ENCODE peak calls at places on chromosome 21, in five cellular contexts. One of them, this sample, is unnamed.

GRCh38 chr21:36966846-36967657 is 583 bp upstream of the HLCS start:
- DNase-seq in IMR-90: no peak
- DNase-seq in spleen: peak; percentile 90
- DNase-seq in uterus: peak; percentile 43
- DNase-seq in GM12878: no peak
- DNase-seq in this sample: no peak

GRCh38 chr21:29521872-29522271 is 223.2 kb downstream of the BACH1 start:
- DNase-seq in IMR-90: no peak
- DNase-seq in spleen: no peak
- DNase-seq in uterus: no peak
- DNase-seq in GM12878: no peak
- DNase-seq in this sample: no peak

GRCh38 chr21:46605759-46606426 is 1.0 kb upstream of the S100B start:
- DNase-seq in IMR-90: no peak
- DNase-seq in spleen: peak; percentile 90
- DNase-seq in uterus: no peak
- DNase-seq in GM12878: peak; percentile 32
- DNase-seq in this sample: no peak

GRCh38 chr21:26445440-26445839 is 127.6 kb downstream of the CYYR1 start:
- DNase-seq in IMR-90: peak; percentile 2
- DNase-seq in spleen: no peak
- DNase-seq in uterus: no peak
- DNase-seq in GM12878: no peak
- DNase-seq in this sample: no peak

GRCh38 chr21:16563795-16564194 is 834.0 kb downstream of the USP25 start:
- DNase-seq in IMR-90: no peak
- DNase-seq in spleen: no peak
- DNase-seq in uterus: no peak
- DNase-seq in GM12878: no peak
- DNase-seq in this sample: no peak

GRCh38 chr21:36909901-36910561 is 56.4 kb downstream of the HLCS start:
- DNase-seq in IMR-90: peak; percentile 99
- DNase-seq in spleen: no peak
- DNase-seq in uterus: no peak
- DNase-seq in GM12878: no peak
- DNase-seq in this sample: no peak

GRCh38 chr21:39149882-39150281 is 33.4 kb downstream of the PSMG1 start:
- DNase-seq in IMR-90: no peak
- DNase-seq in spleen: no peak
- DNase-seq in uterus: no peak
- DNase-seq in GM12878: no peak
- DNase-seq in this sample: no peak

GRCh38 chr21:17461582-17461981 is 51.3 kb upstream of the CXADR start:
- DNase-seq in IMR-90: peak; percentile 43
- DNase-seq in spleen: no peak
- DNase-seq in uterus: peak; percentile 31
- DNase-seq in GM12878: no peak
- DNase-seq in this sample: no peak

GRCh38 chr21:30268608-30269197 is 14.0 kb downstream of the KRTAP24-1 start:
- DNase-seq in IMR-90: no peak
- DNase-seq in spleen: no peak
- DNase-seq in uterus: no peak
- DNase-seq in GM12878: no peak
- DNase-seq in this sample: no peak

GRCh38 chr21:38806153-38806941 is 618 bp downstream of the ETS2 start:
- DNase-seq in IMR-90: no peak
- DNase-seq in spleen: peak; percentile 90
- DNase-seq in uterus: no peak
- DNase-seq in GM12878: no peak
- DNase-seq in this sample: no peak

GRCh38 chr21:39103689-39104088 is 79.6 kb downstream of the PSMG1 start:
- DNase-seq in IMR-90: peak; percentile 67
- DNase-seq in spleen: no peak
- DNase-seq in uterus: no peak
- DNase-seq in GM12878: no peak
- DNase-seq in this sample: no peak

GRCh38 chr21:34499116-34499515 is 12.9 kb downstream of the KCNE1 start:
- DNase-seq in IMR-90: no peak
- DNase-seq in spleen: no peak
- DNase-seq in uterus: no peak
- DNase-seq in GM12878: no peak
- DNase-seq in this sample: no peak

GRCh38 chr21:21464691-21465090 is 466.5 kb downstream of the NCAM2 start:
- DNase-seq in IMR-90: no peak
- DNase-seq in spleen: no peak
- DNase-seq in uterus: no peak
- DNase-seq in GM12878: no peak
- DNase-seq in this sample: no peak

GRCh38 chr21:35850542-35851103 is 209.7 kb downstream of the SETD4 start:
- DNase-seq in IMR-90: no peak
- DNase-seq in spleen: no peak
- DNase-seq in uterus: no peak
- DNase-seq in GM12878: no peak
- DNase-seq in this sample: no peak
- H3K4me3 ChIP-seq in IMR-90: no peak overlapping the region
- H3K4me3 ChIP-seq in spleen: no peak overlapping the region
- H3K4me3 ChIP-seq in uterus: no peak overlapping the region
- H3K4me3 ChIP-seq in GM12878: no peak overlapping the region
- H3K4me3 ChIP-seq in this sample: no peak overlapping the region

DNA sequence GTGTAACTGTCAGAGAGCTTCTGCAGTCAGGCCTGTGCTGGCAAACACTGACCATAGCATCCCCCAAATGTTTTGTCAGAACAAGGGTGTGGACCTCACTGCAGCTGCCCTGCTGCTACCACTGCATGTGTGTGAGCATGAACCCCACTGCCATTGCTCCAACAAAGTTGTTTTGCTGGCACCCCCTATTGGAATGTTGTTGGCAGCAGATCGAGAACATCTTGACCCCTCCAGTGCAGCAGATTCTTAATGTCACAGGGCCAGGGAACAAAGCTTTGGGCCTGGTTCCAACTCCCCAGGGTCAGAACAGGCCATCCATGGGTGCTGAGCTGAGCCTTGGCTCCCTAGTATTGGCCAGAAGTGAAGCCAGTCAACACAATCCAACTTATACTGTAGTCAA is 1537.4 kb downstream of the NCAM2 start:
- DNase-seq in IMR-90: no peak
- DNase-seq in spleen: no peak
- DNase-seq in uterus: no peak
- DNase-seq in GM12878: no peak
- DNase-seq in this sample: no peak
- TF ChIP-seq POLR2A in IMR-90: no peak
- TF ChIP-seq POLR2A in spleen: no peak
- TF ChIP-seq POLR2A in uterus: no peak
- TF ChIP-seq POLR2A in GM12878: no peak
- TF ChIP-seq POLR2A in this sample: no peak

GRCh38 chr21:28311776-28312175 is 680.9 kb downstream of the LTN1 start:
- DNase-seq in IMR-90: no peak
- DNase-seq in spleen: no peak
- DNase-seq in uterus: no peak
- DNase-seq in GM12878: no peak
- DNase-seq in this sample: no peak
- H3K27ac ChIP-seq in IMR-90: no peak overlapping the region
- H3K27ac ChIP-seq in spleen: no peak overlapping the region
- H3K27ac ChIP-seq in uterus: no peak overlapping the region
- H3K27ac ChIP-seq in GM12878: no peak overlapping the region
- H3K27ac ChIP-seq in this sample: no peak overlapping the region

DNA sequence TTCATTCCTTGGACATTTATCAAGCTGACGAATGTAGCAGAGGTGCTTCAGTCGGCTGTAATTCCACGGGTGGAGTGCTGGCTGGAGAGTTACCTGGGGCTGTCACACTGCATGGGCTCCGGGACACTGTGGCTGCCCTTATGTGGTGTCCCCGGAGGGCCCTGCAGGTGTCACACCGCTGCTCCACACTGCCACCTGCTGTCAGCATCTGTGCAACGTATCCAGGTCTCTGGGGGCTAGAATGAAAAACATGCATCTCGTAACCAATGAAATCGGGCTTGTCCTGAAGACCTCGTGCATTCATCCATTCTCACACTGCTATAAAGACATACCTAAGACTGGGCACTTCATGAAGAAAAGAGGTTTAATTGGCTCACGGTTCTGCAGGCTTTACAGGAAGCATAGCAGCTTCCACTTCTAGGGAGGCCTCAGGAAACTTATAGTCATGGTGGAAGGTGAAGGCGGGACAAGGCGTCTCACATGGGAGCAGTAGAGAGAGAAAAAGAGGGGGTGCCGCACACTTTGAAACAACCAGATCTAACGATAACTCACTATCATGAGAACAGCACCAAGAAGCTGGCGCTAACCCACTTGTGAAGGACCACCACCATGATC is 46.7 kb upstream of the PCBP3 start:
- DNase-seq in IMR-90: peak; percentile 28
- DNase-seq in spleen: peak; percentile 94
- DNase-seq in uterus: peak; percentile 54
- DNase-seq in GM12878: no peak
- DNase-seq in this sample: no peak
- H3K4me3 ChIP-seq in IMR-90: no peak overlapping the region
- H3K4me3 ChIP-seq in spleen: no peak overlapping the region
- H3K4me3 ChIP-seq in uterus: no peak overlapping the region
- H3K4me3 ChIP-seq in GM12878: no peak overlapping the region
- H3K4me3 ChIP-seq in this sample: no peak overlapping the region

GRCh38 chr21:41396452-41397107 is 29.5 kb upstream of the MX1 start:
- DNase-seq in IMR-90: no peak
- DNase-seq in spleen: peak; percentile 84
- DNase-seq in uterus: no peak
- DNase-seq in GM12878: no peak
- DNase-seq in this sample: no peak
- TF ChIP-seq POLR2A in IMR-90: no peak
- TF ChIP-seq POLR2A in spleen: no peak
- TF ChIP-seq POLR2A in uterus: no peak
- TF ChIP-seq POLR2A in GM12878: no peak
- TF ChIP-seq POLR2A in this sample: no peak

GRCh38 chr21:44942566-44942965 is 2.7 kb downstream of the SLX9 start:
- DNase-seq in IMR-90: no peak
- DNase-seq in spleen: peak; percentile 27
- DNase-seq in uterus: no peak
- DNase-seq in GM12878: no peak
- DNase-seq in this sample: no peak

GRCh38 chr21:44939532-44940115 is at the start of gene SLX9:
- DNase-seq in IMR-90: peak; percentile 73
- DNase-seq in spleen: peak; percentile 95
- DNase-seq in uterus: peak; percentile 59
- DNase-seq in GM12878: no peak
- DNase-seq in this sample: no peak

GRCh38 chr21:44938976-44939531 is 775 bp upstream of the SLX9 start:
- DNase-seq in IMR-90: no peak
- DNase-seq in spleen: peak; percentile 61
- DNase-seq in uterus: no peak
- DNase-seq in GM12878: no peak
- DNase-seq in this sample: no peak

GRCh38 chr21:44941567-44941966 is 1.7 kb downstream of the SLX9 start:
- DNase-seq in IMR-90: no peak
- DNase-seq in spleen: peak; percentile 73
- DNase-seq in uterus: no peak
- DNase-seq in GM12878: no peak
- DNase-seq in this sample: no peak

GRCh38 chr21:44940116-44940631 is 345 bp downstream of the SLX9 start:
- DNase-seq in IMR-90: no peak
- DNase-seq in spleen: no peak
- DNase-seq in uterus: no peak
- DNase-seq in GM12878: no peak
- DNase-seq in this sample: no peak
- H3K27ac ChIP-seq in IMR-90: peak overlapping the region; percentile 89
- H3K27ac ChIP-seq in spleen: peak overlapping the region; percentile 86
- H3K27ac ChIP-seq in uterus: peak overlapping the region; percentile 11
- H3K27ac ChIP-seq in GM12878: peak overlapping the region; percentile 50
- H3K27ac ChIP-seq in this sample: peak overlapping the region; percentile 80

DNA sequence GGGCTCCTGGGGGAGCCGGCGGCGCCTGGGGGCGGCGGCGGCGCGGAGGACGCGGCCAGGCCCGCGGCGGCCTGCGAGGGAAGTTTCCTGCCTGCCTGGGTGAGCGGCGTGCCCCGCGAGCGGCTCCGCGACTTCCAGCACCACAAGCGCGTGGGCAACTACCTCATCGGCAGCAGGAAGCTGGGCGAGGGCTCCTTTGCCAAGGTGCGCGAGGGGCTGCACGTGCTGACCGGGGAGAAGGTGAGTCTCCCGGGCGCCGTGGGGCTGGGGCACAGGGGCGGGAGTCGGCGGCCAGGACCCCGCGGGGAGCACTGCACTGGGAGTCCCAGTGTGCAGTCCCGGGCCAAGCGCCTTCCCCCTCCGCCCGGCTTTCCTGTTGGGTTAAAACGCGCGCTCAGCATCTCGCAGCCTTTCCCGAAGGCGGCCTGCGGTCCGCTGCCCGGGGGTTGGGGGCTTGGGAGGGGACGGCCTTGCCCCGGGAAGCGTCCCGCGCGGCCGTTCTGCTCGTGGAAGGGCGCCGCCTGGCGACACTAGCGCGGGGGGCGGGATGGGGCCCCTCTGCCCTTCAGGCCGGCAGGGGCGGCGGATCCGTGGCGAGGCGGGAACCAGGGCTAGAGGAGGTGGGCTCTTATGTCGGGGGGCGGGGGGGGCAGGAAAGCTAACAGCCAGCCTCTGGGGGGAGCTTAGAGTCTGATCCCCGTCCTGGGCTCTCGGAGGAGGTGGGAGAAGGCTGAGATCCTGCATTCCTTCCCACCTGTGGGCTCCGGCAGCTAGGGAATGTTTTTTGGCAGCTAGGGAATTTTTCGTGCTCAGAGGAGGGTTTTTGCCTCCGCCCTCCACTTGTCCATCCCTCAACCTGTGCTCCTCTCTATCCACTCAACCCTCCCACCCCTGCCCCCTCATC is 1.1 kb downstream of the HUNK start:
- DNase-seq in IMR-90: peak; percentile 33
- DNase-seq in spleen: peak; percentile 78
- DNase-seq in uterus: peak; percentile 46
- DNase-seq in GM12878: no peak
- DNase-seq in this sample: no peak
- H3K4me3 ChIP-seq in IMR-90: peak overlapping the region; percentile 89
- H3K4me3 ChIP-seq in spleen: peak overlapping the region; percentile 52
- H3K4me3 ChIP-seq in uterus: peak overlapping the region; percentile 52
- H3K4me3 ChIP-seq in GM12878: no peak overlapping the region
- H3K4me3 ChIP-seq in this sample: peak overlapping the region; percentile 67